ENCODE peak calls at places on chromosome 6, in eight cellular contexts. One of them, this sample, is unnamed.
A peak's percentile ranks its signal among the peaks of the same experiment; 100 is the strongest.

GRCh38 chr6:150579611-150580010 is 20.1 kb upstream of the PLEKHG1 start:
- DNase-seq in stomach: no peak
- DNase-seq in CD8-positive, alpha-beta memory T cell: no peak
- DNase-seq in endodermal cell: no peak
- DNase-seq in SJSA1: no peak
- DNase-seq in astrocyte of the spinal cord: no peak
- DNase-seq in cardiac muscle cell: no peak
- DNase-seq in adipocyte: no peak
- DNase-seq in this sample: no peak

GRCh38 chr6:85129881-85130280 is 320.0 kb upstream of the NT5E start:
- DNase-seq in cardiac muscle cell: no peak
- DNase-seq in SJSA1: peak; percentile 16
- DNase-seq in endodermal cell: no peak
- DNase-seq in astrocyte of the spinal cord: no peak
- DNase-seq in CD8-positive, alpha-beta memory T cell: no peak
- DNase-seq in stomach: no peak
- DNase-seq in adipocyte: no peak
- DNase-seq in this sample: no peak

GRCh38 chr6:169665289-169665688 is 36.5 kb downstream of the WDR27 start:
- DNase-seq in astrocyte of the spinal cord: no peak
- DNase-seq in endodermal cell: no peak
- DNase-seq in adipocyte: no peak
- DNase-seq in stomach: no peak
- DNase-seq in SJSA1: no peak
- DNase-seq in cardiac muscle cell: no peak
- DNase-seq in CD8-positive, alpha-beta memory T cell: no peak
- DNase-seq in this sample: no peak

GRCh38 chr6:121285041-121285440 is 49.2 kb downstream of the TBC1D32 start:
- DNase-seq in endodermal cell: no peak
- DNase-seq in stomach: no peak
- DNase-seq in adipocyte: peak; percentile 42
- DNase-seq in SJSA1: no peak
- DNase-seq in cardiac muscle cell: no peak
- DNase-seq in astrocyte of the spinal cord: peak; percentile 47
- DNase-seq in CD8-positive, alpha-beta memory T cell: no peak
- DNase-seq in this sample: no peak

GRCh38 chr6:112199001-112199403 is 55.4 kb downstream of the LAMA4 start:
- DNase-seq in SJSA1: no peak
- DNase-seq in endodermal cell: peak; percentile 71
- DNase-seq in CD8-positive, alpha-beta memory T cell: no peak
- DNase-seq in astrocyte of the spinal cord: no peak
- DNase-seq in adipocyte: no peak
- DNase-seq in stomach: no peak
- DNase-seq in cardiac muscle cell: peak; percentile 58
- DNase-seq in this sample: peak; percentile 32

GRCh38 chr6:38730136-38730862 is 15.2 kb downstream of the DNAH8 start:
- DNase-seq in SJSA1: no peak
- DNase-seq in astrocyte of the spinal cord: no peak
- DNase-seq in adipocyte: no peak
- DNase-seq in stomach: no peak
- DNase-seq in endodermal cell: no peak
- DNase-seq in CD8-positive, alpha-beta memory T cell: no peak
- DNase-seq in cardiac muscle cell: no peak
- DNase-seq in this sample: no peak

GRCh38 chr6:27290065-27290849 is 21.8 kb downstream of the POM121L2 start:
- DNase-seq in SJSA1: no peak
- DNase-seq in astrocyte of the spinal cord: no peak
- DNase-seq in adipocyte: peak; percentile 36
- DNase-seq in cardiac muscle cell: peak; percentile 19
- DNase-seq in endodermal cell: peak; percentile 84
- DNase-seq in stomach: no peak
- DNase-seq in CD8-positive, alpha-beta memory T cell: no peak
- DNase-seq in this sample: no peak

GRCh38 chr6:150492507-150492906 is 107.2 kb upstream of the PLEKHG1 start:
- DNase-seq in adipocyte: no peak
- DNase-seq in cardiac muscle cell: no peak
- DNase-seq in SJSA1: no peak
- DNase-seq in endodermal cell: peak; percentile 64
- DNase-seq in stomach: no peak
- DNase-seq in astrocyte of the spinal cord: peak; percentile 23
- DNase-seq in CD8-positive, alpha-beta memory T cell: no peak
- DNase-seq in this sample: peak; percentile 82

GRCh38 chr6:141488466-141488865 is 644.3 kb upstream of the GJE1 start:
- DNase-seq in cardiac muscle cell: no peak
- DNase-seq in SJSA1: peak; percentile 15
- DNase-seq in stomach: no peak
- DNase-seq in astrocyte of the spinal cord: peak; percentile 39
- DNase-seq in endodermal cell: no peak
- DNase-seq in adipocyte: no peak
- DNase-seq in CD8-positive, alpha-beta memory T cell: no peak
- DNase-seq in this sample: no peak

GRCh38 chr6:97449437-97449966 is 166.5 kb upstream of the MMS22L start:
- DNase-seq in stomach: no peak
- DNase-seq in astrocyte of the spinal cord: no peak
- DNase-seq in adipocyte: no peak
- DNase-seq in CD8-positive, alpha-beta memory T cell: no peak
- DNase-seq in SJSA1: no peak
- DNase-seq in endodermal cell: no peak
- DNase-seq in cardiac muscle cell: peak; percentile 9
- DNase-seq in this sample: no peak

GRCh38 chr6:132286298-132287019 is 114.8 kb downstream of the MOXD1 start:
- DNase-seq in stomach: no peak
- DNase-seq in endodermal cell: no peak
- DNase-seq in CD8-positive, alpha-beta memory T cell: no peak
- DNase-seq in astrocyte of the spinal cord: no peak
- DNase-seq in SJSA1: no peak
- DNase-seq in adipocyte: no peak
- DNase-seq in cardiac muscle cell: no peak
- DNase-seq in this sample: no peak

GRCh38 chr6:87944541-87944954 is 103.1 kb upstream of the SPACA1 start:
- DNase-seq in adipocyte: peak; percentile 8
- DNase-seq in SJSA1: peak; percentile 38
- DNase-seq in CD8-positive, alpha-beta memory T cell: no peak
- DNase-seq in stomach: peak; percentile 31
- DNase-seq in endodermal cell: peak; percentile 85
- DNase-seq in astrocyte of the spinal cord: peak; percentile 36
- DNase-seq in cardiac muscle cell: peak; percentile 69
- DNase-seq in this sample: peak; percentile 84

GRCh38 chr6:22152871-22153270 is 144.0 kb downstream of the PRL start:
- DNase-seq in stomach: no peak
- DNase-seq in cardiac muscle cell: no peak
- DNase-seq in adipocyte: no peak
- DNase-seq in astrocyte of the spinal cord: no peak
- DNase-seq in SJSA1: no peak
- DNase-seq in endodermal cell: no peak
- DNase-seq in CD8-positive, alpha-beta memory T cell: no peak
- DNase-seq in this sample: no peak

GRCh38 chr6:34239240-34239825 is 2.7 kb downstream of the HMGA1 start:
- DNase-seq in stomach: no peak
- DNase-seq in endodermal cell: no peak
- DNase-seq in CD8-positive, alpha-beta memory T cell: no peak
- DNase-seq in astrocyte of the spinal cord: no peak
- DNase-seq in adipocyte: no peak
- DNase-seq in SJSA1: no peak
- DNase-seq in cardiac muscle cell: no peak
- DNase-seq in this sample: no peak

GRCh38 chr6:34242252-34243130 is 5.8 kb downstream of the HMGA1 start:
- DNase-seq in SJSA1: no peak
- DNase-seq in cardiac muscle cell: no peak
- DNase-seq in adipocyte: no peak
- DNase-seq in stomach: no peak
- DNase-seq in astrocyte of the spinal cord: peak; percentile 31
- DNase-seq in endodermal cell: no peak
- DNase-seq in CD8-positive, alpha-beta memory T cell: no peak
- DNase-seq in this sample: no peak

GRCh38 chr6:34239893-34240292 is 3.2 kb downstream of the HMGA1 start:
- DNase-seq in endodermal cell: no peak
- DNase-seq in stomach: no peak
- DNase-seq in adipocyte: no peak
- DNase-seq in SJSA1: no peak
- DNase-seq in astrocyte of the spinal cord: no peak
- DNase-seq in cardiac muscle cell: no peak
- DNase-seq in CD8-positive, alpha-beta memory T cell: no peak
- DNase-seq in this sample: no peak

GRCh38 chr6:34241351-34242215 is 4.9 kb downstream of the HMGA1 start:
- DNase-seq in SJSA1: no peak
- DNase-seq in astrocyte of the spinal cord: no peak
- DNase-seq in cardiac muscle cell: no peak
- DNase-seq in adipocyte: no peak
- DNase-seq in CD8-positive, alpha-beta memory T cell: no peak
- DNase-seq in stomach: no peak
- DNase-seq in endodermal cell: no peak
- DNase-seq in this sample: no peak

GRCh38 chr6:34240329-34241248 is 3.9 kb downstream of the HMGA1 start:
- DNase-seq in adipocyte: no peak
- DNase-seq in endodermal cell: no peak
- DNase-seq in cardiac muscle cell: no peak
- DNase-seq in SJSA1: no peak
- DNase-seq in astrocyte of the spinal cord: no peak
- DNase-seq in CD8-positive, alpha-beta memory T cell: no peak
- DNase-seq in stomach: no peak
- DNase-seq in this sample: no peak
- H3K4me3 ChIP-seq in adipocyte: no peak overlapping the region
- H3K4me3 ChIP-seq in endodermal cell: peak overlapping the region; percentile 95
- H3K4me3 ChIP-seq in cardiac muscle cell: no peak overlapping the region
- H3K4me3 ChIP-seq in SJSA1: no peak overlapping the region
- H3K4me3 ChIP-seq in astrocyte of the spinal cord: no peak overlapping the region
- H3K4me3 ChIP-seq in CD8-positive, alpha-beta memory T cell: no peak overlapping the region
- H3K4me3 ChIP-seq in stomach: no peak overlapping the region
- H3K4me3 ChIP-seq in this sample: peak overlapping the region; percentile 78

GRCh38 chr6:31535538-31536324 is 6.1 kb downstream of the DDX39B start:
- DNase-seq in astrocyte of the spinal cord: no peak
- DNase-seq in cardiac muscle cell: no peak
- DNase-seq in adipocyte: no peak
- DNase-seq in CD8-positive, alpha-beta memory T cell: no peak
- DNase-seq in stomach: no peak
- DNase-seq in SJSA1: no peak
- DNase-seq in endodermal cell: no peak
- DNase-seq in this sample: no peak

GRCh38 chr6:31541059-31541657 is 645 bp downstream of the DDX39B start:
- DNase-seq in astrocyte of the spinal cord: peak; percentile 53
- DNase-seq in CD8-positive, alpha-beta memory T cell: peak; percentile 60
- DNase-seq in adipocyte: peak; percentile 78
- DNase-seq in stomach: no peak
- DNase-seq in SJSA1: no peak
- DNase-seq in endodermal cell: peak; percentile 82
- DNase-seq in cardiac muscle cell: peak; percentile 42
- DNase-seq in this sample: peak; percentile 43

GRCh38 chr6:31540640-31541039 is 1.2 kb downstream of the DDX39B start:
- DNase-seq in adipocyte: no peak
- DNase-seq in SJSA1: peak; percentile 21
- DNase-seq in stomach: no peak
- DNase-seq in CD8-positive, alpha-beta memory T cell: no peak
- DNase-seq in astrocyte of the spinal cord: no peak
- DNase-seq in cardiac muscle cell: no peak
- DNase-seq in endodermal cell: no peak
- DNase-seq in this sample: no peak

GRCh38 chr6:31541658-31542521 is at the start of gene DDX39B:
- DNase-seq in cardiac muscle cell: peak; percentile 97
- DNase-seq in SJSA1: peak; percentile 98
- DNase-seq in CD8-positive, alpha-beta memory T cell: peak; percentile 90
- DNase-seq in endodermal cell: peak; percentile 97
- DNase-seq in astrocyte of the spinal cord: peak; percentile 98
- DNase-seq in stomach: peak; percentile 97
- DNase-seq in adipocyte: peak; percentile 99
- DNase-seq in this sample: peak; percentile 90

DNA sequence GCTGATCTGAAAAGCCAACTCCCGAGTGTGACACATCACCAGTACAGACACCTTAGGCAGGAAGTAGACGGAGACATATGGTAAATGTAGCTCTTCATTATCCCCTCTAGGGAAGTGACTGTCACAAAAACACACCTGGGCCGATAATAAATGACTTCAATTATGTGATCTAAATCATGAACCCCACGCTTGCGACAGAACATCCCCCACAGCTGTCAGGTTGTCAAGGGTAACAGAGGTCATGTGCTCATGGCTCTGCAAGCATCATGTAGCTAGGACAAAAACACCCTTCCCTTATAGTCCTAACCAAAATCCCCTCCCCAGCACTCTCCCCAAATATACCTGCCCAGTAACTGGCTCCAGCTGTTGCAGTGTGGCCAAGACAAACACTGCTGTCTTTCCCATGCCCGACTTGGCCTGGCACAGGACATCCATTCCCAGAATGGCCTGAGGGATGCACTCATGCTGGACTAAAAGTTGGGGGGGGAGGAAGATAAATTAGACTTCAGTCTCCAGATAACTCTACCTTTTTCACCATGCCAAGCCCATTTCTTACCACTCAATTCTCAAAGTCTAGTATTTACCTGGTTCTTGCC is 2.9 kb downstream of the DDX39B start:
- DNase-seq in adipocyte: no peak
- DNase-seq in endodermal cell: no peak
- DNase-seq in cardiac muscle cell: no peak
- DNase-seq in CD8-positive, alpha-beta memory T cell: no peak
- DNase-seq in stomach: no peak
- DNase-seq in astrocyte of the spinal cord: no peak
- DNase-seq in SJSA1: no peak
- DNase-seq in this sample: no peak
- H3K4me3 ChIP-seq in adipocyte: peak overlapping the region; percentile 92
- H3K4me3 ChIP-seq in endodermal cell: peak overlapping the region; percentile 99
- H3K4me3 ChIP-seq in cardiac muscle cell: no peak overlapping the region
- H3K4me3 ChIP-seq in CD8-positive, alpha-beta memory T cell: no peak overlapping the region
- H3K4me3 ChIP-seq in stomach: peak overlapping the region; percentile 83
- H3K4me3 ChIP-seq in astrocyte of the spinal cord: no peak overlapping the region
- H3K4me3 ChIP-seq in SJSA1: no peak overlapping the region
- H3K4me3 ChIP-seq in this sample: peak overlapping the region; percentile 75

GRCh38 chr6:42177514-42178364 is 4.6 kb downstream of the GUCA1A start:
- DNase-seq in SJSA1: no peak
- DNase-seq in CD8-positive, alpha-beta memory T cell: no peak
- DNase-seq in adipocyte: no peak
- DNase-seq in astrocyte of the spinal cord: no peak
- DNase-seq in cardiac muscle cell: peak; percentile 53
- DNase-seq in endodermal cell: peak; percentile 93
- DNase-seq in stomach: no peak
- DNase-seq in this sample: no peak
- H3K4me3 ChIP-seq in SJSA1: no peak overlapping the region
- H3K4me3 ChIP-seq in CD8-positive, alpha-beta memory T cell: no peak overlapping the region
- H3K4me3 ChIP-seq in adipocyte: no peak overlapping the region
- H3K4me3 ChIP-seq in astrocyte of the spinal cord: peak overlapping the region; percentile 11
- H3K4me3 ChIP-seq in cardiac muscle cell: peak overlapping the region; percentile 17
- H3K4me3 ChIP-seq in endodermal cell: peak overlapping the region; percentile 68
- H3K4me3 ChIP-seq in stomach: no peak overlapping the region
- H3K4me3 ChIP-seq in this sample: no peak overlapping the region

DNA sequence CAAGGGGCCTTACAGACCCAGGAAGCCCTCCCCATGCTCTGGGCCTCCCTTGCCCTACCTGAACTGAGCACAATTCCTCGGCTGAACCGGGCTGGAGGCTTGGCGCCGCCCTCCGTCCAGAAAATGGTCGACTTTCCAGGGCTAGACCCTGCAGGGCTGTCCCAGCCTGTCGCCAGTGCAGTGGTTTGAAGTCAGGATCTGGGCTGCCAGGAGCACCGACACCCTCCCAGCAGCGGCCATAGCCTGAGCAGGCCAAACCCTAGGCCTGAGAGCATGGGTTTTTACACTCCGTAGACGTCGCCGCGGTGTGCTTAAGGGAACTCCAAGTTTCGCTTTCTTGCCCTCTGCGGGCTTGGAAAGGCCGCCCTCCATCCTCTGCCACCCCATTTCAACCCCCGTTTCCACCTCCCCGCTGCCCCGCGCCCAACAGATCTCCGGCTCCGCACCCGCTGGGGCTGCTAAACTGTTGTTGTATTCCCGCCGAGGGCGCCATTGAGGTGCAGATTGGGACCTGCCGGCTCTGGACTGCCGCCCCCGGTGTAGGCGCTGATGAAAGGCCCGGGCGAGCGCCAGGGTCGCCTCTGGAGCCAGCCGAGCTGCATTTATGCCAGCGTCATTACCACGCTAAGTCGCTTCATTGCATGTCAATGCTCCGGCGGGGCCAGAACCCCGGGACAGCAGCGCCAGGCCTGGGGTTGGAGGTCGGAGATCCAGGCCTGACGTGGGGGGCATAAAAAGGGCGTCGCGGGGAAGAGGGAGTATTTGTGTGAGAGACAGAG is 2.2 kb upstream of the TFAP2A start:
- DNase-seq in stomach: no peak
- DNase-seq in cardiac muscle cell: no peak
- DNase-seq in endodermal cell: peak; percentile 96
- DNase-seq in SJSA1: no peak
- DNase-seq in adipocyte: no peak
- DNase-seq in astrocyte of the spinal cord: no peak
- DNase-seq in CD8-positive, alpha-beta memory T cell: no peak
- DNase-seq in this sample: no peak
- H3K4me3 ChIP-seq in stomach: peak overlapping the region; percentile 38
- H3K4me3 ChIP-seq in cardiac muscle cell: peak overlapping the region; percentile 9
- H3K4me3 ChIP-seq in endodermal cell: peak overlapping the region; percentile 40
- H3K4me3 ChIP-seq in SJSA1: no peak overlapping the region
- H3K4me3 ChIP-seq in adipocyte: no peak overlapping the region
- H3K4me3 ChIP-seq in astrocyte of the spinal cord: no peak overlapping the region
- H3K4me3 ChIP-seq in CD8-positive, alpha-beta memory T cell: no peak overlapping the region
- H3K4me3 ChIP-seq in this sample: peak overlapping the region; percentile 73

This sample was measured in PC-9.